ENCODE peak calls at places on chromosomes 7 and 10, in four cellular contexts. S is HepG2, D is A549, E is WTC11. G is an unnamed sample.

GRCh38 chr10:121662945-121663917 is 65.0 kb upstream of the FGFR2 start:
- DNase-seq in S (no peak), D (peak; percentile 25), E (peak; percentile 80), G (peak; percentile 30)

GRCh38 chr10:99983280-99983988 is 26.3 kb downstream of the DNMBP start:
- DNase-seq in S (peak; percentile 38), D (no peak), E (no peak), G (peak; percentile 44)

GRCh38 chr7:45239486-45239885 is 81.9 kb downstream of the RAMP3 start:
- DNase-seq in S (no peak), D (no peak), E (no peak), G (no peak)

GRCh38 chr10:58638406-58638805 is 125.7 kb downstream of the BICC1 start:
- DNase-seq in S (no peak), D (peak; percentile 89), E (no peak), G (no peak)

GRCh38 chr7:37052673-37053072 is 328.4 kb upstream of the AOAH start:
- DNase-seq in S (peak; percentile 44), D (peak; percentile 11), E (peak; percentile 81), G (peak; percentile 32)

GRCh38 chr10:62268399-62269076 is at the start of gene RTKN2:
- DNase-seq in S (peak; percentile 90), D (peak; percentile 85), E (peak; percentile 97), G (peak; percentile 71)

GRCh38 chr10:132355754-132356153 is 23.8 kb downstream of the LRRC27 start:
- DNase-seq in S (no peak), D (no peak), E (no peak), G (no peak)

GRCh38 chr7:25527665-25528064 is 299.4 kb upstream of the NPVF start:
- DNase-seq in S (no peak), D (no peak), E (no peak), G (no peak)

GRCh38 chr10:1050555-1050954 is 1.6 kb upstream of the IDI1 start:
- DNase-seq in S (peak; percentile 75), D (peak; percentile 62), E (peak; percentile 29), G (no peak)

GRCh38 chr10:1048732-1049424 is at the start of gene IDI1:
- DNase-seq in S (peak; percentile 96), D (peak; percentile 98), E (peak; percentile 96), G (peak; percentile 92)

GRCh38 chr10:1049425-1049958 is 573 bp upstream of the IDI1 start:
- DNase-seq in S (peak; percentile 20), D (no peak), E (peak; percentile 49), G (no peak)

GRCh38 chr10:1048349-1048731 is 579 bp downstream of the IDI1 start:
- DNase-seq in S (peak; percentile 9), D (peak; percentile 33), E (no peak), G (no peak)

DNA sequence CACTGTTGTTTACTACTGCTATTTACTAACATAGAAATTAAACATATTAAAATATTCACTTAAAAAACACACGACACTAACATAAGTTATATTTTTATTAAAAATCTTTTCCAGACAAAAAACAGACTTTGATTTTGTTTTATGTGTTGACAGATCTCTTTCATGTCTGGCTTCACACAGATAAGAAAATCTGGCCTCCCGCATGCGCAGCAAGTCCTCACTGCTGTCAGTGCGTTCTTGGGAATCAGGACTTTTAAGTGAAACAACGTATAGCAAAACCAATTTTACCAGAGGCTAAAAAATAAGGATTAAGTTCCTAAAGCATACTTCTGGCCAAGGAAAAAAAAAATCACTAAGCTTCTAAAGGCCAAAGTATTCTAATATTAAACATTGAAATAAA is 1.2 kb upstream of the IDI1 start:
- DNase-seq in S (peak; percentile 22), D (peak; percentile 31), E (no peak), G (peak; percentile 54)
- TF ChIP-seq NR3C1 in S (no peak), D (no peak), E (no peak), G (no peak)

GRCh38 chr7:47278043-47278442 is 303.9 kb downstream of the TNS3 start:
- DNase-seq in S (no peak), D (no peak), E (no peak), G (no peak)
- TF ChIP-seq NR3C1 in S (no peak), D (no peak), E (no peak), G (no peak)

GRCh38 chr7:156845379-156846101 is 47.4 kb downstream of the LMBR1 start:
- DNase-seq in S (no peak), D (no peak), E (no peak), G (no peak)
- TF ChIP-seq NR3C1 in S (no peak), D (no peak), E (no peak), G (no peak)

GRCh38 chr7:140677496-140677895 is 4.8 kb downstream of the ADCK2 start:
- DNase-seq in S (no peak), D (no peak), E (no peak), G (no peak)
- TF ChIP-seq NR3C1 in S (no peak), D (no peak), E (no peak), G (no peak)

GRCh38 chr7:144835166-144835611 is 664 bp downstream of the TPK1 start:
- DNase-seq in S (peak; percentile 1), D (peak; percentile 55), E (peak; percentile 20), G (peak; percentile 50)
- TF ChIP-seq NR3C1 in S (no peak), D (no peak), E (no peak), G (no peak)

GRCh38 chr10:15879058-15879457 is 18.8 kb upstream of the MINDY3 start:
- DNase-seq in S (peak; percentile 44), D (peak; percentile 46), E (no peak), G (peak; percentile 43)
- TF ChIP-seq NR3C1 in S (no peak), D (no peak), E (no peak), G (no peak)